ENCODE peak calls at places on chromosomes 2 and 18, in six cellular contexts. One of them, this sample, is unnamed.

GRCh38 chr18:78717766-78718150 is 261.9 kb upstream of the SALL3 start:
- DNase-seq in AG09309: no peak
- DNase-seq in body of pancreas: no peak
- DNase-seq in thoracic aorta: no peak
- DNase-seq in GM20000: no peak
- DNase-seq in prostate gland: no peak
- DNase-seq in this sample: no peak

GRCh38 chr2:31318360-31319336 is 84.7 kb downstream of the EHD3 start:
- DNase-seq in GM20000: peak; percentile 32
- DNase-seq in prostate gland: no peak
- DNase-seq in body of pancreas: no peak
- DNase-seq in AG09309: peak; percentile 73
- DNase-seq in thoracic aorta: no peak
- DNase-seq in this sample: no peak

GRCh38 chr18:35777042-35777441 is 195.4 kb upstream of the RMP24 start:
- DNase-seq in prostate gland: no peak
- DNase-seq in AG09309: no peak
- DNase-seq in GM20000: no peak
- DNase-seq in body of pancreas: no peak
- DNase-seq in thoracic aorta: no peak
- DNase-seq in this sample: no peak

GRCh38 chr2:66576381-66577330 is 141.7 kb downstream of the MEIS1 start:
- DNase-seq in body of pancreas: peak; percentile 61
- DNase-seq in prostate gland: peak; percentile 42
- DNase-seq in thoracic aorta: no peak
- DNase-seq in AG09309: no peak
- DNase-seq in GM20000: no peak
- DNase-seq in this sample: no peak

GRCh38 chr2:109612991-109613921 is 510 bp downstream of the SEPTIN10 start:
- DNase-seq in body of pancreas: peak; percentile 47
- DNase-seq in AG09309: no peak
- DNase-seq in thoracic aorta: no peak
- DNase-seq in prostate gland: peak; percentile 30
- DNase-seq in GM20000: no peak
- DNase-seq in this sample: peak; percentile 39

GRCh38 chr2:240935101-240935876 is 29.2 kb downstream of the CROCC2 start:
- DNase-seq in body of pancreas: no peak
- DNase-seq in GM20000: no peak
- DNase-seq in prostate gland: no peak
- DNase-seq in AG09309: no peak
- DNase-seq in thoracic aorta: no peak
- DNase-seq in this sample: no peak

GRCh38 chr2:236638707-236639106 is 69.1 kb downstream of the ACKR3 start:
- DNase-seq in AG09309: no peak
- DNase-seq in body of pancreas: no peak
- DNase-seq in GM20000: no peak
- DNase-seq in prostate gland: no peak
- DNase-seq in thoracic aorta: no peak
- DNase-seq in this sample: no peak

GRCh38 chr2:45394216-45394615 is 216.9 kb downstream of the SRBD1 start:
- DNase-seq in GM20000: no peak
- DNase-seq in body of pancreas: no peak
- DNase-seq in AG09309: no peak
- DNase-seq in thoracic aorta: no peak
- DNase-seq in prostate gland: no peak
- DNase-seq in this sample: no peak

GRCh38 chr2:119488245-119489182 is 35.8 kb downstream of the SCTR start:
- DNase-seq in prostate gland: no peak
- DNase-seq in thoracic aorta: no peak
- DNase-seq in body of pancreas: peak; percentile 59
- DNase-seq in AG09309: no peak
- DNase-seq in GM20000: no peak
- DNase-seq in this sample: no peak

GRCh38 chr2:130798472-130799221 is 38.1 kb upstream of the ARHGEF4 start:
- DNase-seq in prostate gland: no peak
- DNase-seq in GM20000: no peak
- DNase-seq in thoracic aorta: no peak
- DNase-seq in body of pancreas: peak; percentile 32
- DNase-seq in AG09309: no peak
- DNase-seq in this sample: peak; percentile 26

GRCh38 chr2:51469102-51469501 is 437.2 kb upstream of the NRXN1 start:
- DNase-seq in AG09309: no peak
- DNase-seq in body of pancreas: no peak
- DNase-seq in GM20000: no peak
- DNase-seq in thoracic aorta: no peak
- DNase-seq in prostate gland: no peak
- DNase-seq in this sample: no peak

GRCh38 chr2:105280281-105280680 is 38.7 kb downstream of the GPR45 start:
- DNase-seq in AG09309: no peak
- DNase-seq in body of pancreas: no peak
- DNase-seq in GM20000: no peak
- DNase-seq in thoracic aorta: no peak
- DNase-seq in prostate gland: no peak
- DNase-seq in this sample: no peak

GRCh38 chr2:105283532-105283931 is 42.0 kb downstream of the GPR45 start:
- DNase-seq in prostate gland: no peak
- DNase-seq in body of pancreas: no peak
- DNase-seq in GM20000: no peak
- DNase-seq in thoracic aorta: no peak
- DNase-seq in AG09309: no peak
- DNase-seq in this sample: no peak

GRCh38 chr2:105274046-105274445 is 32.5 kb downstream of the GPR45 start:
- DNase-seq in body of pancreas: no peak
- DNase-seq in thoracic aorta: no peak
- DNase-seq in GM20000: no peak
- DNase-seq in AG09309: no peak
- DNase-seq in prostate gland: no peak
- DNase-seq in this sample: no peak

GRCh38 chr2:105278654-105279053 is 37.1 kb downstream of the GPR45 start:
- DNase-seq in body of pancreas: no peak
- DNase-seq in prostate gland: no peak
- DNase-seq in AG09309: no peak
- DNase-seq in thoracic aorta: no peak
- DNase-seq in GM20000: no peak
- DNase-seq in this sample: no peak
- TF ChIP-seq CTCF in body of pancreas: no peak
- TF ChIP-seq CTCF in prostate gland: no peak
- TF ChIP-seq CTCF in AG09309: peak; percentile 10
- TF ChIP-seq CTCF in thoracic aorta: no peak
- TF ChIP-seq CTCF in GM20000: no peak
- TF ChIP-seq CTCF in this sample: no peak

GRCh38 chr2:15943378-15943851 is 3.1 kb downstream of the MYCN start:
- DNase-seq in AG09309: no peak
- DNase-seq in GM20000: peak; percentile 27
- DNase-seq in body of pancreas: no peak
- DNase-seq in prostate gland: no peak
- DNase-seq in thoracic aorta: no peak
- DNase-seq in this sample: no peak
- TF ChIP-seq CTCF in AG09309: no peak
- TF ChIP-seq CTCF in GM20000: no peak
- TF ChIP-seq CTCF in body of pancreas: no peak
- TF ChIP-seq CTCF in prostate gland: no peak
- TF ChIP-seq CTCF in thoracic aorta: no peak
- TF ChIP-seq CTCF in this sample: peak; percentile 38

DNA sequence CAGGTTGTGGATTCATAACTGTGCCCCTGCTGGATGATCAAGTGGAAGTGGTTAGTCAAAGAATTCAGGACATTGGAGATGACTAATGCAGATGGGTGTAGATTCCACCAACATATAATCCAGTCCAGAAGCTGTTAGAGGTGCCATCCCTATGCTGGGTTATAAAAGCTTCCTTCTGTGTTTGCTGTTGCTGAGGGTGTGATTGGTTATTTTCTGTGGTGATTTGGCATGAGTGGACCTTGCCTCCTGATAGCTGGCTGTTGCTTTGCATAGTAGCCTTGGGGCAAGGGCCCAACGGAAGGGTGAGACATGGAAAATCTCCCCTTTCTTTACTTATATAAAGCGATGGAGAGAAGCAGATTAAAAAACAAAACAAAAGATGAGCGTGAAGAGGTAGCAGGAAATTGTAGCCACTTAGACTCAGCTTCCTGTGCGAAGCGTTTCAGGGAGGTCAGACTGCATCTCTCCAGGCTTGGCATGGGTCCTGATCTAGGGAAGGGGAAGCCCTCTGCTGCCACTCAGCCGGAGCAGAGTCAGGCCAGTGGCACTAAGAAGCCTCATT is 190.4 kb downstream of the FMNL2 start:
- DNase-seq in body of pancreas: peak; percentile 16
- DNase-seq in GM20000: no peak
- DNase-seq in AG09309: peak; percentile 32
- DNase-seq in thoracic aorta: no peak
- DNase-seq in prostate gland: no peak
- DNase-seq in this sample: peak; percentile 84
- TF ChIP-seq CTCF in body of pancreas: no peak
- TF ChIP-seq CTCF in GM20000: no peak
- TF ChIP-seq CTCF in AG09309: no peak
- TF ChIP-seq CTCF in thoracic aorta: no peak
- TF ChIP-seq CTCF in prostate gland: no peak
- TF ChIP-seq CTCF in this sample: no peak

GRCh38 chr2:20178404-20179178 is 46.3 kb downstream of the SDC1 start:
- DNase-seq in prostate gland: no peak
- DNase-seq in GM20000: no peak
- DNase-seq in AG09309: no peak
- DNase-seq in body of pancreas: no peak
- DNase-seq in thoracic aorta: no peak
- DNase-seq in this sample: no peak

GRCh38 chr2:20179179-20179754 is 45.7 kb downstream of the SDC1 start:
- DNase-seq in prostate gland: no peak
- DNase-seq in thoracic aorta: no peak
- DNase-seq in GM20000: no peak
- DNase-seq in AG09309: no peak
- DNase-seq in body of pancreas: no peak
- DNase-seq in this sample: no peak

GRCh38 chr2:20179755-20180594 is 45.0 kb downstream of the SDC1 start:
- DNase-seq in thoracic aorta: no peak
- DNase-seq in GM20000: no peak
- DNase-seq in body of pancreas: peak; percentile 84
- DNase-seq in AG09309: no peak
- DNase-seq in prostate gland: peak; percentile 79
- DNase-seq in this sample: peak; percentile 93

GRCh38 chr2:20176760-20177159 is 48.2 kb downstream of the SDC1 start:
- DNase-seq in GM20000: no peak
- DNase-seq in body of pancreas: no peak
- DNase-seq in AG09309: no peak
- DNase-seq in thoracic aorta: no peak
- DNase-seq in prostate gland: no peak
- DNase-seq in this sample: no peak

GRCh38 chr2:20177556-20178403 is 47.1 kb downstream of the SDC1 start:
- DNase-seq in AG09309: no peak
- DNase-seq in thoracic aorta: no peak
- DNase-seq in prostate gland: no peak
- DNase-seq in GM20000: no peak
- DNase-seq in body of pancreas: no peak
- DNase-seq in this sample: no peak
- TF ChIP-seq CTCF in AG09309: no peak
- TF ChIP-seq CTCF in thoracic aorta: no peak
- TF ChIP-seq CTCF in prostate gland: no peak
- TF ChIP-seq CTCF in GM20000: no peak
- TF ChIP-seq CTCF in body of pancreas: no peak
- TF ChIP-seq CTCF in this sample: no peak

This sample was measured in bronchial epithelial cell.